ENCODE peak calls at places on chromosome 3, in nine cellular contexts. L is CD4-positive, alpha-beta T cell; V is A549; G is Right ventricle myocardium inferior; E is heart left ventricle; H is K562; B is aorta; C is stimulated activated effector memory CD8-positive, alpha-beta T cell treated with anti-CD3 and anti-CD28 coated beads, Interleukin-12 subunit alpha, Interleukin-12 subunit beta, amount 100 ng/mL, for 72 hours; S is left ventricle myocardium superior. Q is an unnamed sample.
A peak's percentile ranks its signal among the peaks of the same experiment; 100 is the strongest.

GRCh38 chr3:29711255-29711771 is 430.4 kb downstream of the RBMS3 start:
- ATAC-seq in G (peak; percentile 80), H (no peak), C (no peak), B (peak; percentile 67), L (no peak), V (no peak), E (peak; percentile 65), S (peak; percentile 83), Q (no peak)

GRCh38 chr3:20700702-20701101 is 514.7 kb upstream of the SGO1 start:
- ATAC-seq in E (peak; percentile 41), L (no peak), C (no peak), S (peak; percentile 74), G (peak; percentile 72), B (no peak), V (no peak), H (no peak), Q (no peak)

GRCh38 chr3:20669184-20669583 is 483.2 kb upstream of the SGO1 start:
- ATAC-seq in V (no peak), B (peak; percentile 79), H (no peak), L (no peak), S (peak; percentile 99), E (peak; percentile 98), C (no peak), G (peak; percentile 95), Q (no peak)

GRCh38 chr3:130276203-130276803 is 69.2 kb upstream of the COL6A5 start:
- ATAC-seq in S (peak; percentile 38), V (peak; percentile 84), H (peak; percentile 92), C (peak; percentile 39), E (no peak), L (peak; percentile 44), G (peak; percentile 28), B (peak; percentile 58), Q (peak; percentile 26)

GRCh38 chr3:142931222-142931621 is 32.3 kb downstream of the PAQR9 start:
- ATAC-seq in B (no peak), C (peak; percentile 76), S (no peak), L (peak; percentile 44), V (peak; percentile 84), G (no peak), H (no peak), E (no peak), Q (peak; percentile 69)

GRCh38 chr3:41169038-41169437 is 30.3 kb upstream of the CTNNB1 start:
- ATAC-seq in E (no peak), C (no peak), G (no peak), B (no peak), V (no peak), L (no peak), H (no peak), S (no peak), Q (no peak)

GRCh38 chr3:151265866-151266265 is 12.5 kb downstream of the P2RY14 start:
- ATAC-seq in B (no peak), E (peak; percentile 73), G (peak; percentile 76), H (no peak), L (no peak), V (no peak), S (peak; percentile 68), C (no peak), Q (no peak)

GRCh38 chr3:49769516-49769915 is 16.8 kb downstream of the IP6K1 start:
- ATAC-seq in L (no peak), E (no peak), B (no peak), S (no peak), V (no peak), C (peak; percentile 50), G (no peak), H (no peak), Q (peak; percentile 53)

GRCh38 chr3:53114412-53115074 is 15.7 kb downstream of the RFT1 start:
- ATAC-seq in B (peak; percentile 12), L (no peak), V (no peak), E (no peak), G (no peak), C (peak; percentile 97), H (peak; percentile 70), S (no peak), Q (peak; percentile 97)

GRCh38 chr3:149215474-149215873 is 6.2 kb downstream of the CP start:
- ATAC-seq in H (no peak), S (peak; percentile 13), E (no peak), L (no peak), C (no peak), B (no peak), G (no peak), V (no peak), Q (no peak)

GRCh38 chr3:56753206-56753605 is 48.5 kb downstream of the ARHGEF3 start:
- ATAC-seq in L (no peak), H (no peak), G (no peak), C (peak; percentile 100), V (no peak), S (no peak), B (no peak), E (no peak), Q (peak; percentile 99)

GRCh38 chr3:188348445-188349244 is 194.7 kb downstream of the LPP start:
- ATAC-seq in E (peak; percentile 77), G (peak; percentile 87), V (peak; percentile 66), C (no peak), B (peak; percentile 89), S (peak; percentile 80), L (no peak), H (no peak), Q (no peak)

GRCh38 chr3:33131328-33132018 is 17.7 kb downstream of the CRTAP start:
- ATAC-seq in L (peak; percentile 67), B (peak; percentile 84), G (no peak), H (peak; percentile 94), S (peak; percentile 86), V (peak; percentile 87), E (peak; percentile 74), C (peak; percentile 61), Q (peak; percentile 62)

GRCh38 chr3:157865449-157865862 is 240.8 kb downstream of the SHOX2 start:
- ATAC-seq in V (no peak), B (no peak), S (no peak), H (peak; percentile 100), G (no peak), C (peak; percentile 66), E (no peak), L (no peak), Q (no peak)

GRCh38 chr3:107838196-107838595 is 252.6 kb downstream of the CD47 start:
- ATAC-seq in B (no peak), H (no peak), G (no peak), S (no peak), C (no peak), L (no peak), V (no peak), E (no peak), Q (no peak)

GRCh38 chr3:69110941-69111546 is 11.4 kb downstream of the LMOD3 start:
- ATAC-seq in B (no peak), C (no peak), S (no peak), V (no peak), G (no peak), H (no peak), L (no peak), E (no peak), Q (no peak)

GRCh38 chr3:69864751-69865150 is 125.5 kb downstream of the MITF start:
- ATAC-seq in C (no peak), V (no peak), H (no peak), G (no peak), E (no peak), S (no peak), L (no peak), B (no peak), Q (no peak)

GRCh38 chr3:127096256-127097008 is 96.5 kb upstream of the PRR23E start:
- ATAC-seq in S (peak; percentile 56), C (no peak), V (no peak), E (no peak), H (no peak), L (no peak), B (no peak), G (peak; percentile 51), Q (no peak)

GRCh38 chr3:140198242-140198641 is 263.3 kb downstream of the CLSTN2 start:
- ATAC-seq in G (peak; percentile 65), H (no peak), L (no peak), S (peak; percentile 75), B (no peak), E (peak; percentile 50), C (no peak), V (no peak), Q (no peak)

GRCh38 chr3:10534066-10534465 is 28.7 kb upstream of the ATP2B2 start:
- ATAC-seq in L (no peak), V (no peak), B (no peak), H (no peak), G (no peak), S (no peak), E (no peak), C (no peak), Q (no peak)

GRCh38 chr3:27216955-27217552 is 152.1 kb downstream of the NEK10 start:
- ATAC-seq in E (no peak), C (no peak), H (no peak), V (no peak), L (no peak), S (no peak), G (no peak), B (no peak), Q (no peak)

GRCh38 chr3:141788147-141788546 is 24.9 kb downstream of the GRK7 start:
- ATAC-seq in L (no peak), E (no peak), V (no peak), B (no peak), H (no peak), S (no peak), G (no peak), C (no peak), Q (no peak)